ENCODE peak calls at places on chromosomes 13 and 19, in four cellular contexts. J is GM12865, M is HCT116, N is NCI-H510A. O is an unnamed sample.

GRCh38 chr13:96834626-96835025 is 159.7 kb downstream of the OXGR1 start:
- DNase-seq in J (no peak), M (no peak), N (no peak), O (no peak)

GRCh38 chr19:45676851-45677263 is 8.8 kb downstream of the GIPR start:
- DNase-seq in J (peak; percentile 36), M (no peak), N (no peak), O (peak; percentile 60)

GRCh38 chr13:99905224-99905623 is 66.3 kb downstream of the ZIC5 start:
- DNase-seq in J (peak; percentile 23), M (no peak), N (no peak), O (no peak)

GRCh38 chr19:53101518-53101917 is 1.7 kb downstream of the ZNF160 start:
- DNase-seq in J (no peak), M (no peak), N (no peak), O (no peak)

GRCh38 chr19:32873560-32873959 is 4.0 kb upstream of the SLC7A9 start:
- DNase-seq in J (no peak), M (no peak), N (no peak), O (no peak)

GRCh38 chr19:57171551-57172081 is 4.3 kb upstream of the DUXA start:
- DNase-seq in J (no peak), M (no peak), N (no peak), O (peak; percentile 72)

GRCh38 chr13:97256343-97256783 is 34.2 kb downstream of the MBNL2 start:
- DNase-seq in J (no peak), M (peak; percentile 98), N (no peak), O (no peak)

GRCh38 chr19:447816-448546 is 12.9 kb downstream of the SHC2 start:
- DNase-seq in J (no peak), M (no peak), N (no peak), O (no peak)

GRCh38 chr19:13834308-13834790 is 39.1 kb downstream of the ZSWIM4 start:
- DNase-seq in J (no peak), M (no peak), N (no peak), O (no peak)

GRCh38 chr13:113052971-113053370 is 52.6 kb upstream of the F7 start:
- DNase-seq in J (no peak), M (no peak), N (no peak), O (no peak)

GRCh38 chr19:9705836-9706235 is 30.9 kb upstream of the ZNF562 start:
- DNase-seq in J (no peak), M (no peak), N (no peak), O (no peak)

GRCh38 chr19:46783670-46784069 is 4.7 kb downstream of the SLC1A5 start:
- DNase-seq in J (no peak), M (no peak), N (peak; percentile 87), O (no peak)

GRCh38 chr13:49641810-49642291 is 13.5 kb downstream of the ARL11 start:
- DNase-seq in J (no peak), M (no peak), N (no peak), O (no peak)

GRCh38 chr13:38803566-38803965 is 116.7 kb downstream of the FREM2 start:
- DNase-seq in J (no peak), M (no peak), N (no peak), O (no peak)

GRCh38 chr19:45470147-45471081 is 2.6 kb downstream of the FOSB start:
- DNase-seq in J (no peak), M (no peak), N (no peak), O (no peak)

O was measured in GM13976.